ENCODE peak calls at places on chromosomes 5 and 9, in five cellular contexts. Z is neural progenitor cell, N is epithelial cell of esophagus, K is stomach, B is PC-9. U is an unnamed sample.

GRCh38 chr5:172868924-172869565 is 35.0 kb downstream of the ERGIC1 start:
- DNase-seq in B (peak; percentile 88), N (peak; percentile 71), K (peak; percentile 72), Z (no peak), U (peak; percentile 93)

GRCh38 chr9:134491436-134491835 is 150.2 kb upstream of the COL5A1 start:
- DNase-seq in N (no peak), K (no peak), B (no peak), Z (no peak), U (no peak)

GRCh38 chr9:6490863-6491262 is 77.9 kb downstream of the UHRF2 start:
- DNase-seq in Z (no peak), B (no peak), N (no peak), K (no peak), U (no peak)

GRCh38 chr9:16030513-16031185 is 477.8 kb downstream of the CCDC171 start:
- DNase-seq in N (peak; percentile 72), K (no peak), Z (no peak), B (peak; percentile 85), U (peak; percentile 93)

GRCh38 chr5:73393606-73394489 is 54.7 kb downstream of the FOXD1 start:
- DNase-seq in N (no peak), B (no peak), Z (no peak), K (no peak), U (no peak)

GRCh38 chr9:69027355-69028097 is 8.0 kb upstream of the FXN start:
- DNase-seq in Z (peak; percentile 71), N (peak; percentile 68), K (no peak), B (peak; percentile 50), U (peak; percentile 57)

GRCh38 chr5:133222521-133222920 is 170.7 kb downstream of the HSPA4 start:
- DNase-seq in K (no peak), N (no peak), Z (no peak), B (no peak), U (no peak)

GRCh38 chr9:26768196-26768595 is 124.4 kb downstream of the CAAP1 start:
- DNase-seq in Z (no peak), B (no peak), N (no peak), K (no peak), U (no peak)

GRCh38 chr5:116939641-116940040 is 365.0 kb upstream of the SEMA6A start:
- DNase-seq in N (no peak), K (no peak), Z (no peak), B (no peak), U (no peak)

GRCh38 chr5:14683906-14684455 is 19.5 kb downstream of the OTULIN start:
- DNase-seq in Z (no peak), N (no peak), B (no peak), K (no peak), U (no peak)

GRCh38 chr9:98009926-98010325 is 26.8 kb downstream of the ANP32B start:
- DNase-seq in B (no peak), K (no peak), N (no peak), Z (no peak), U (peak; percentile 85)

GRCh38 chr5:97735209-97735608 is 552.2 kb upstream of the RIOK2 start:
- DNase-seq in N (peak; percentile 98), B (no peak), Z (no peak), K (no peak), U (peak; percentile 78)

GRCh38 chr9:22124263-22125011 is 115.3 kb upstream of the CDKN2B start:
- DNase-seq in Z (no peak), B (no peak), N (no peak), K (peak; percentile 33), U (no peak)

GRCh38 chr5:134603059-134603458 is 29.6 kb downstream of the SAR1B start:
- DNase-seq in B (no peak), N (peak; percentile 56), Z (no peak), K (no peak), U (peak; percentile 61)

GRCh38 chr5:134468921-134469400 is 56.5 kb upstream of the JADE2 start:
- DNase-seq in B (no peak), K (no peak), Z (no peak), N (no peak), U (no peak)

GRCh38 chr5:68793074-68793473 is 300.7 kb upstream of the SLC30A5 start:
- DNase-seq in K (no peak), Z (no peak), B (no peak), N (no peak), U (no peak)

GRCh38 chr5:156327306-156327705 is 342 bp downstream of the SGCD start:
- DNase-seq in Z (no peak), B (no peak), K (no peak), N (no peak), U (peak; percentile 45)

GRCh38 chr5:29550523-29550922 is 1643.0 kb upstream of the CDH6 start:
- DNase-seq in N (no peak), K (no peak), B (no peak), Z (no peak), U (no peak)

GRCh38 chr5:73853091-73853490 is 227.1 kb downstream of the ARHGEF28 start:
- DNase-seq in Z (no peak), B (peak; percentile 57), N (peak; percentile 86), K (no peak), U (no peak)

GRCh38 chr5:24547127-24547526 is 97.7 kb downstream of the CDH10 start:
- DNase-seq in B (no peak), K (no peak), N (no peak), Z (no peak), U (no peak)

GRCh38 chr5:5810461-5810860 is 388.0 kb downstream of the ICE1 start:
- DNase-seq in K (no peak), B (no peak), Z (no peak), N (no peak), U (no peak)

GRCh38 chr5:112863549-112863948 is 2.5 kb downstream of the SRP19 start:
- DNase-seq in N (peak; percentile 3), K (peak; percentile 60), Z (no peak), B (no peak), U (no peak)
- H3K4me3 ChIP-seq in N (no peak overlapping the region), K (peak overlapping the region; percentile 6), Z (no peak overlapping the region), B (no peak overlapping the region), U (no peak overlapping the region)

GRCh38 chr5:34918025-34918424 is 2.5 kb downstream of the BRIX1 start:
- DNase-seq in Z (no peak), K (no peak), B (no peak), N (no peak), U (no peak)

GRCh38 chr5:34915139-34915855 is at the start of the genes BRIX1 and RAD1:
- DNase-seq in K (peak; percentile 98), N (peak; percentile 99), Z (peak; percentile 97), B (peak; percentile 95), U (peak; percentile 98)

GRCh38 chr5:34915856-34916192 is 313 bp downstream of the BRIX1 start:
- DNase-seq in K (no peak), N (no peak), Z (no peak), B (no peak), U (no peak)

GRCh38 chr5:34916518-34916917 is 1.0 kb downstream of the BRIX1 start:
- DNase-seq in N (no peak), B (no peak), K (no peak), Z (no peak), U (no peak)

DNA sequence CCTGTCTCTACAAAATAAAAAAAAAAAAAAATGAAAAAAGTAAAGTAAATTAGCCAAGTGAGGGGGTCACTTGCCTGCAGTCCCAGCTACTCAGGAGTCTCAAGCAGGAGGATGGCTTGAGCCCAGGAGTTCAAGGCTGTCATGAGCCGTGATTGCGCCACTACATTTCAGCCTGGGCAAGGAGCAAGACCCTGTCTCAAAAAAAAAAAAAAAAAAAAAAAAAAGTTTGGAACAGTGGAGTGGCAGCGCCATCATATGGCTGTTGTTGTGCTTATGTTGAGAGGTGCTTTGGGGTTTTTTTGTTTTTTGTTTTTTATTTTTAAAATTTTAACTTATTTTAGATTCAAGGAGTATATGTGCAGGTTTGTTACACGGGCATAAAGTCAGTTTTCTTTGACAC is 3.6 kb downstream of the BRIX1 start:
- DNase-seq in Z (no peak), K (no peak), N (no peak), B (no peak), U (no peak)
- TF ChIP-seq CTCF in Z (peak; percentile 28), K (no peak), N (no peak), B (peak; percentile 41), U (no peak)

DNA sequence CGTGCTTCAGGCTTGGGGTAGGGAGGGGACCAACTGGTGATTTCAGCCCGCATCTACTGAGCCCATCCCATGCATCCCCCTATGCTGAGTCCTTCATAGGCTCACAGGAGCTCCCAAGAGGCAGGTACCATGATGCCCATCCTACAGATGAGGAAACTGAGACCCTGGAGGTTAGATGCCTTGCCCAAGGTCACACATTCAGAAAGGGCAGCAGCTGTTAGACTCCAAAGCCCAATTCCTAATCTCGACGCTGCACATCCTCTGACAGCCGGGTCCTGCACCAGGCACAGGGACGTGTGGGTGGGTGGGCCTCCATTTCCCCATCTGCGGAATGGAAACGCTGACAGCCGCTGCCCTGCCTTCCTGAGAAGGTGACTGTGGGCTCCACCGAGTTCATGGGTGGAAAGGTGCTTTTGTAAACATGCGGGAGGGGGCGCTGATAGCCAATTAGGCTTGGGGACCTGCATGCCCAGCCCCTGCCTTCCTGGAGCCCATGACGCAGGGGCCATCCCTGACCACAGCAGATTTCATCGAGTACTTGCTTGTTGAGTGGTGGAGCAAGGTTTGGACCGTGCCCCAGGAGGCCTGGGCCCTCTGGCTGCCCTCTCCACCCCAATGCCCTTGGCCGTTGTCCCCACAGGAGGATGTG is 2.2 kb downstream of the DNM1 start:
- DNase-seq in B (no peak), N (no peak), Z (no peak), K (no peak), U (no peak)
- H3K4me3 ChIP-seq in B (no peak overlapping the region), N (no peak overlapping the region), Z (no peak overlapping the region), K (no peak overlapping the region), U (no peak overlapping the region)

GRCh38 chr5:9801908-9802307 is 171.8 kb upstream of the TAS2R1 start:
- DNase-seq in N (no peak), K (no peak), B (no peak), Z (no peak), U (no peak)
- TF ChIP-seq CTCF in N (no peak), K (no peak), B (no peak), Z (peak; percentile 16), U (no peak)